ENCODE peak calls at places on chromosomes 11 and 22, in four cellular contexts. W is IMR-90, D is mesendoderm, I is H1. C is an unnamed sample.

GRCh38 chr11:68013611-68014156 is 3.6 kb downstream of the ALDH3B1 start:
- DNase-seq in W (no peak), I (no peak), D (no peak), C (no peak)

GRCh38 chr11:63558459-63559157 is 4.6 kb downstream of the PLAAT2 start:
- DNase-seq in I (no peak), D (no peak), W (no peak), C (peak)

GRCh38 chr22:37775785-37776638 is 31.7 kb upstream of the GCAT start:
- DNase-seq in I (no peak), D (no peak), W (peak), C (no peak)

GRCh38 chr11:99693941-99694492 is 673.3 kb downstream of the CNTN5 start:
- DNase-seq in D (no peak), W (peak), I (no peak), C (no peak)

GRCh38 chr11:43738600-43739409 is 58.3 kb downstream of the HSD17B12 start:
- DNase-seq in I (no peak), W (peak), D (peak), C (no peak)

GRCh38 chr11:59706518-59707285 is 6.9 kb downstream of the OR10V1 start:
- DNase-seq in I (no peak), D (no peak), W (peak), C (no peak)

GRCh38 chr11:62133328-62134065 is 9.7 kb downstream of the INCENP start:
- DNase-seq in I (no peak), W (no peak), D (no peak), C (no peak)

GRCh38 chr11:79413258-79413657 is 27.6 kb downstream of the TENM4 start:
- DNase-seq in I (no peak), W (peak), D (peak), C (peak)

GRCh38 chr11:18705651-18706281 is 7.2 kb downstream of the TMEM86A start:
- DNase-seq in W (no peak), I (no peak), D (no peak), C (no peak)

GRCh38 chr11:326842-327580 is 6.4 kb upstream of the IFITM3 start:
- DNase-seq in W (peak), I (no peak), D (no peak), C (no peak)

GRCh38 chr22:33874206-33874605 is 46.1 kb downstream of the LARGE1 start:
- DNase-seq in D (peak), W (no peak), I (no peak), C (no peak)

GRCh38 chr11:132056689-132057088 is 686.3 kb downstream of the NTM start:
- DNase-seq in D (no peak), I (no peak), W (peak), C (no peak)

GRCh38 chr11:103484545-103484944 is 375.3 kb downstream of the DYNC2H1 start:
- DNase-seq in D (no peak), I (no peak), W (no peak), C (no peak)

GRCh38 chr22:39490135-39490798 is 11.8 kb upstream of the MIEF1 start:
- DNase-seq in D (peak), W (peak), I (peak), C (peak)

GRCh38 chr22:17772963-17773605 is 1.2 kb downstream of the BID start:
- DNase-seq in W (peak), I (no peak), D (no peak), C (no peak)

GRCh38 chr11:27532652-27533325 is 26.2 kb upstream of the LIN7C start:
- DNase-seq in D (no peak), W (peak), I (no peak), C (no peak)

GRCh38 chr11:73349633-73350032 is 26.6 kb upstream of the RELT start:
- DNase-seq in I (no peak), D (no peak), W (no peak), C (no peak)

GRCh38 chr22:43743929-43744643 is 68.0 kb downstream of the EFCAB6 start:
- DNase-seq in W (no peak), D (no peak), I (no peak), C (no peak)

GRCh38 chr11:111745719-111746504 is 20.3 kb downstream of the PPP2R1B start:
- DNase-seq in D (no peak), I (no peak), W (peak), C (no peak)

GRCh38 chr22:25564979-25565677 is 653 bp downstream of the GRK3 start:
- DNase-seq in W (no peak), I (peak), D (peak), C (peak)

GRCh38 chr22:39471421-39472141 is 14.8 kb downstream of the MGAT3 start:
- DNase-seq in I (no peak), D (peak), W (peak), C (no peak)

DNA sequence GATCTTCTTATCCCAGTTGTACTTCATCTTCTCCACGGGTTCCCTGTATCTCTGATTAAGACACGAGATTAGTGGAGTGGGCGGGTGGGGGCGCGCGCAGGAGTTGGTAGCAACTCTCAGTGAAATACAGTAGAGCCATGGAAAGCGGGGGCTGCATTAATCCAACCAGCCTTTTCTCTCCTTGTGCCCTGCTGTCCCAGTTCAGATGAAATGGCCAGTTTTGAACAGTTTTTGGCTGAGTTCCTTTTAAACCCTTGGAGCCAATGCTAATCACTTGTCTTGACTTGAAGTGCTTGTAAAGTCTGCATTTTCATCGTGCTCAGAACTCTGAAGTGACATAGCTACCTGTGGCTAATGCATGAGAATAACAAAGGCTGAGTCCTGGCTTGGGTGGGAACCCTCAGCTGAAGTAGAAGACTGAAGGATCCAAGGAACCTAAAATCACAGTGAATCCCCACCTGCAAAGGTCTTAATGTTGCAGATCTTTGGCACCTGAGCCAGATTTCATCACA is 777 bp upstream of the TMEM123 start:
- DNase-seq in D (no peak), W (no peak), I (no peak), C (peak)
- H2BK120ac ChIP-seq in D (no peak), W (peak), I (no peak), C (no peak)

GRCh38 chr22:30324008-30324730 is 2.6 kb downstream of the TBC1D10A start:
- DNase-seq in I (no peak), W (peak), D (no peak), C (no peak)
- H4K5ac ChIP-seq in I (no peak), W (no peak), D (no peak), C (no peak)

GRCh38 chr11:6202036-6202435 is 3.0 kb downstream of the OR52W1 start:
- DNase-seq in D (no peak), I (no peak), W (peak), C (no peak)

GRCh38 chr11:6199174-6199810 is at the start of gene OR52W1:
- DNase-seq in D (no peak), W (no peak), I (no peak), C (no peak)

GRCh38 chr11:6203327-6203726 is 2.0 kb upstream of the C11orf42 start:
- DNase-seq in W (no peak), I (no peak), D (no peak), C (no peak)

GRCh38 chr11:6201486-6201885 is 2.5 kb downstream of the OR52W1 start:
- DNase-seq in D (no peak), I (no peak), W (peak), C (no peak)

DNA sequence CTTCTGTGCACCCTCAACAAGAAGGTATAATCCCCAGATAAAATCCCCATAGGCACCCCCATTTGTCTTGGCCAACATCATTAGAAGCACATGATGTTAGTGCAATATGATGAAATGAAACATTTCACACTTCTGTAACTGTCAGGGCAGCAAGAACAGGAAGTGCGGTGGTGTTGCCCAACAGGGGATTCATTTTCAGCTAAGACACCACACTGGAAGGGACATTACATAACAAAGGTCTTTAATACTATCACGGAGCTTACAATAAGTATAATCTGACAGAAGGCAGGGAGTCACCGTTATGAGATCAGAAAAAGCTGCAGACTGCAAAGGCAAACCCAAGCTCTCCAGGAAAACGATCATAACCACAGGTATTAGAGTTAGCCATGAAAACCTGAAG is 2.0 kb downstream of the OR52W1 start:
- DNase-seq in W (no peak), D (no peak), I (no peak), C (no peak)
- H3K56ac ChIP-seq in W (no peak), D (no peak), I (no peak), C (no peak)

GRCh38 chr11:76683496-76684095 is 13.0 kb upstream of the LRRC32 start:
- DNase-seq in I (no peak), W (no peak), D (no peak), C (no peak)

GRCh38 chr11:76678316-76678715 is 7.8 kb upstream of the LRRC32 start:
- DNase-seq in W (no peak), I (no peak), D (no peak), C (no peak)

GRCh38 chr11:76677010-76677771 is 6.6 kb upstream of the LRRC32 start:
- DNase-seq in D (no peak), I (no peak), W (peak), C (no peak)

GRCh38 chr11:76682681-76683080 is 12.1 kb upstream of the LRRC32 start:
- DNase-seq in I (no peak), D (no peak), W (no peak), C (no peak)

GRCh38 chr11:76680517-76681425 is 10.2 kb upstream of the LRRC32 start:
- DNase-seq in W (peak), I (peak), D (peak), C (peak)
- H2BK120ac ChIP-seq in W (peak), I (no peak), D (no peak), C (no peak)

C was measured in H9.